ENCODE peak calls at places on chromosomes 16 and 17, in eight cellular contexts. B, V, W, L, Z, E, N and A are unnamed samples.

GRCh38 chr16:4376820-4377572 is 5.3 kb downstream of the VASN start:
- DNase-seq in E (no peak), B (no peak), N (no peak), W (peak; percentile 73), V (no peak), Z (no peak), L (no peak), A (no peak)

GRCh38 chr17:78088529-78088928 is 40.0 kb downstream of the TMC6 start:
- DNase-seq in W (no peak), B (no peak), N (no peak), V (no peak), E (no peak), L (no peak), Z (no peak), A (no peak)

GRCh38 chr17:8659758-8660410 is 29.4 kb upstream of the MYH10 start:
- DNase-seq in V (no peak), Z (no peak), N (no peak), L (no peak), E (no peak), B (no peak), W (peak; percentile 9), A (no peak)

GRCh38 chr17:46774108-46774737 is 44.3 kb downstream of the WNT3 start:
- DNase-seq in B (no peak), W (no peak), L (no peak), N (no peak), E (peak; percentile 19), Z (no peak), V (no peak), A (no peak)

GRCh38 chr16:5709889-5710288 is 612.3 kb upstream of the EEF2KMT start:
- DNase-seq in E (no peak), L (no peak), Z (no peak), W (no peak), V (no peak), N (peak; percentile 3), B (no peak), A (no peak)

GRCh38 chr17:78524870-78525510 is 52.2 kb downstream of the DNAH17 start:
- DNase-seq in W (no peak), L (no peak), B (no peak), N (no peak), Z (no peak), V (no peak), E (no peak), A (no peak)

GRCh38 chr17:68293490-68294195 is 2.3 kb downstream of the ARSG start:
- DNase-seq in Z (no peak), L (no peak), W (no peak), V (no peak), B (no peak), N (no peak), E (no peak), A (no peak)

GRCh38 chr17:45974916-45975630 is 24.0 kb upstream of the STH start:
- DNase-seq in V (no peak), E (no peak), N (no peak), B (no peak), Z (no peak), W (no peak), L (no peak), A (no peak)

GRCh38 chr16:85936761-85937343 is 37.9 kb downstream of the IRF8 start:
- DNase-seq in B (no peak), V (no peak), E (no peak), Z (no peak), L (no peak), N (no peak), W (no peak), A (peak; percentile 47)

GRCh38 chr16:66387817-66388332 is 21.4 kb downstream of the CDH5 start:
- DNase-seq in V (no peak), E (no peak), Z (no peak), W (peak; percentile 40), B (no peak), L (no peak), N (no peak), A (no peak)

GRCh38 chr17:6099492-6099891 is 29.3 kb downstream of the WSCD1 start:
- DNase-seq in E (no peak), N (no peak), B (no peak), V (no peak), L (no peak), W (no peak), Z (no peak), A (no peak)

GRCh38 chr17:68096111-68096510 is 60.6 kb downstream of the KPNA2 start:
- DNase-seq in W (no peak), V (no peak), E (no peak), Z (no peak), L (no peak), N (no peak), B (no peak), A (no peak)

GRCh38 chr16:88743693-88744519 is 37.6 kb downstream of the CTU2 start:
- DNase-seq in L (peak; percentile 83), N (peak; percentile 58), V (peak; percentile 82), B (peak; percentile 78), W (peak; percentile 86), Z (peak; percentile 85), E (peak; percentile 95), A (peak; percentile 79)

GRCh38 chr17:38747385-38748328 is 479 bp downstream of the PCGF2 start:
- DNase-seq in Z (peak; percentile 78), E (peak; percentile 80), N (no peak), W (no peak), L (no peak), V (peak; percentile 76), B (peak; percentile 48), A (peak; percentile 23)

GRCh38 chr16:78437352-78437968 is 338.0 kb downstream of the WWOX start:
- DNase-seq in N (peak; percentile 9), L (peak; percentile 38), E (peak; percentile 50), W (no peak), B (peak; percentile 27), V (peak; percentile 36), Z (peak; percentile 42), A (peak; percentile 17)

GRCh38 chr16:31105677-31106213 is 2.4 kb upstream of the BCKDK start:
- DNase-seq in Z (peak; percentile 91), V (peak; percentile 82), B (peak; percentile 79), L (peak; percentile 69), W (peak; percentile 93), N (peak; percentile 47), E (peak; percentile 96), A (peak; percentile 94)

GRCh38 chr17:17026163-17026562 is 16.1 kb upstream of the MPRIP start:
- DNase-seq in V (no peak), Z (no peak), N (no peak), E (no peak), W (no peak), B (no peak), L (no peak), A (no peak)
- TF ChIP-seq CTCF in V (no peak), Z (no peak), N (no peak), E (no peak), W (no peak), B (no peak), L (no peak), A (no peak)

GRCh38 chr17:42553866-42554249 is 1.1 kb downstream of the HSD17B1 start:
- DNase-seq in Z (no peak), N (no peak), V (no peak), L (no peak), E (peak; percentile 68), W (no peak), B (no peak), A (peak; percentile 45)
- TF ChIP-seq CTCF in Z (no peak), N (no peak), V (no peak), L (no peak), E (no peak), W (no peak), B (no peak), A (no peak)

DNA sequence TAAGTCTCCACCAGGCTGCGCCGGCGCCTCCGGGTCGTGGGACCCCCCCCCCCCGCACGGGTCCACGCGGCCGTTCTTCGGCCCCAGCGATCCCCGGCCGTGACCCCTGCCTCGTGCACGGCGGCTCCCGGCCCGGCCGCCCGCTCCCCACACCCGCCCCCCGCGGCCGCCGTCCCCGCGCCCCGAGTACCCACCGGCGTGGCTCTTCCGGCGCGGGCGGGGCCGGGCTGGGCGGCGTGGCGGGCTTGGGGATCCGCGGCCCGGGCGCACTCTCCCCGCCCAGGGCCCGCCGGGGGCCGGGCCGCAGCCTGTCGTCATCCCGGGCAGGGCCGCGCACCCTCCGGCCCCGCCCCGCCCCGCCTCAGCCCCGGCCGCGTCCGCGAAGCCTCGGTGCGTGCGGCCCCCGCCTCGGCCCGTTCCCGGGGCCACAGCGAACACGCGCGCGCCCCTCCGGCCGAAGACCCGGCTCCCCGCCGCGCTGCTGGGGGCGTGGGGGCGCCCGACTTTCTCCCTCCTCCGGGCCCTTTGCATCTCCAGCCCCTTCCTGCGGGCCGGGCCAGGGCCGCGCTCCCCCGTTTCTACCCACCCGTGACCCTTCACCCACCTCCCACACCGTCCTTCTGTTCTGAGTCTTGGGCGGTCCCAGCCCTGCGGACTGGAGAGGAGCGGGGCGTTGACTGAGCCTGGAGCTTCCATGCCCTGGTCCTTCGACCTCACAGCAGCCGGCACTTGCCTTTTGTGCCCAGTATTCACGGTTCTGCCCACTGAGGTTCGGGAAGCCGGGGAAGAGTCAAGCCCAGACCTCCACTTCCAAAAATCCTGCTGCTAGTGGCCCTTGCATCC is 859 bp downstream of the MYO1C start:
- DNase-seq in B (peak; percentile 66), N (peak; percentile 34), L (peak; percentile 83), Z (peak; percentile 97), E (peak; percentile 96), V (peak; percentile 92), W (peak; percentile 81), A (no peak)
- TF ChIP-seq CTCF in B (no peak), N (no peak), L (no peak), Z (no peak), E (no peak), V (no peak), W (no peak), A (no peak)

GRCh38 chr17:65562206-65562531 is 721 bp upstream of the AXIN2 start:
- DNase-seq in N (no peak), B (no peak), V (no peak), Z (no peak), E (no peak), L (no peak), W (no peak), A (no peak)

GRCh38 chr17:65560628-65561371 is 648 bp downstream of the AXIN2 start:
- DNase-seq in Z (peak; percentile 80), N (peak; percentile 93), W (peak; percentile 92), V (peak; percentile 61), B (peak; percentile 95), E (peak; percentile 92), L (peak; percentile 82), A (peak; percentile 85)

GRCh38 chr17:65559802-65560627 is 1.4 kb downstream of the AXIN2 start:
- DNase-seq in L (peak; percentile 67), W (no peak), Z (peak; percentile 62), N (peak; percentile 34), B (peak; percentile 51), V (no peak), E (peak; percentile 94), A (no peak)

GRCh38 chr17:65559483-65559801 is 2.0 kb downstream of the AXIN2 start:
- DNase-seq in B (no peak), W (no peak), V (no peak), Z (no peak), E (no peak), L (no peak), N (no peak), A (no peak)

GRCh38 chr17:65561394-65562205 is at the start of gene AXIN2:
- DNase-seq in L (peak; percentile 99), B (peak; percentile 97), E (peak; percentile 100), N (peak; percentile 96), V (peak; percentile 90), W (peak; percentile 94), Z (peak; percentile 96), A (peak; percentile 89)
- TF ChIP-seq CTCF in L (no peak), B (peak; percentile 11), E (peak; percentile 44), N (peak; percentile 7), V (no peak), W (peak; percentile 12), Z (no peak), A (peak; percentile 10)